ENCODE peak calls at places on chromosomes 16 and 17, in eight cellular contexts. C, P, O, E, B, U, G and T are unnamed samples.

GRCh38 chr17:4600563-4600962 is 16.2 kb downstream of the SMTNL2 start:
- DNase-seq in C (no peak), G (no peak), P (no peak), O (no peak), B (no peak), E (no peak), U (no peak), T (no peak)

GRCh38 chr17:36127199-36127881 is 23.7 kb downstream of the CCL4 start:
- DNase-seq in G (no peak), U (no peak), O (no peak), E (no peak), C (no peak), B (no peak), P (no peak), T (no peak)

GRCh38 chr16:14609716-14610115 is 20.3 kb downstream of the PARN start:
- DNase-seq in P (no peak), E (no peak), O (no peak), G (no peak), C (no peak), B (no peak), U (no peak), T (no peak)

GRCh38 chr16:85605051-85605911 is 7.8 kb upstream of the GSE1 start:
- DNase-seq in E (no peak), O (no peak), U (no peak), B (no peak), G (no peak), P (no peak), C (no peak), T (no peak)

GRCh38 chr16:88855176-88855575 is 1.6 kb downstream of the GALNS start:
- DNase-seq in B (no peak), G (no peak), O (no peak), C (no peak), P (no peak), U (no peak), E (no peak), T (no peak)

GRCh38 chr17:15281909-15282308 is 16.8 kb upstream of the PMP22 start:
- DNase-seq in U (no peak), G (no peak), O (no peak), C (no peak), B (no peak), E (no peak), P (no peak), T (no peak)

GRCh38 chr17:38421871-38422819 is 6.1 kb upstream of the ARHGAP23 start:
- DNase-seq in U (no peak), P (no peak), O (no peak), B (no peak), E (no peak), C (no peak), G (no peak), T (no peak)

GRCh38 chr17:80396680-80397387 is 18.1 kb upstream of the ENDOV start:
- DNase-seq in B (no peak), E (no peak), C (no peak), P (no peak), G (no peak), U (no peak), O (no peak), T (no peak)

GRCh38 chr17:58786586-58787295 is 31.1 kb downstream of the PPM1E start:
- DNase-seq in O (no peak), G (peak; percentile 87), U (no peak), P (no peak), C (no peak), B (peak; percentile 8), E (no peak), T (peak; percentile 61)

GRCh38 chr17:50114849-50115357 is 15.1 kb downstream of the SAMD14 start:
- DNase-seq in C (no peak), P (peak; percentile 82), B (peak; percentile 66), E (no peak), O (no peak), G (peak; percentile 70), U (no peak), T (peak; percentile 51)

GRCh38 chr16:83965444-83966152 is 2.4 kb upstream of the NECAB2 start:
- DNase-seq in B (no peak), U (no peak), G (no peak), P (no peak), O (no peak), E (no peak), C (no peak), T (no peak)

GRCh38 chr16:6573577-6573976 is 759.1 kb upstream of the RBFOX1 start:
- DNase-seq in P (no peak), E (no peak), O (peak; percentile 65), B (no peak), G (no peak), U (no peak), C (no peak), T (no peak)

GRCh38 chr16:82773018-82773417 is 146.2 kb downstream of the CDH13 start:
- DNase-seq in O (no peak), C (no peak), G (peak; percentile 7), E (no peak), P (no peak), U (no peak), B (no peak), T (no peak)

GRCh38 chr17:38416840-38417209 is 11.4 kb upstream of the ARHGAP23 start:
- DNase-seq in U (no peak), C (no peak), B (no peak), O (no peak), P (no peak), G (no peak), E (no peak), T (peak; percentile 77)

GRCh38 chr17:48483471-48484131 is 47.2 kb downstream of the HOXB1 start:
- DNase-seq in O (no peak), P (peak; percentile 74), B (no peak), G (peak; percentile 100), U (no peak), E (no peak), C (peak; percentile 28), T (no peak)

GRCh38 chr16:35131429-35131828 is 1672.0 kb downstream of the TP53TG3F start:
- DNase-seq in E (no peak), G (no peak), O (no peak), P (no peak), C (no peak), U (no peak), B (no peak), T (no peak)

GRCh38 chr16:15518412-15519351 is 84.3 kb downstream of the BMERB1 start:
- DNase-seq in P (no peak), O (no peak), E (no peak), C (no peak), G (peak; percentile 76), B (peak; percentile 82), U (no peak), T (peak; percentile 22)

GRCh38 chr17:41962768-41963434 is 3.7 kb upstream of the CNP start:
- DNase-seq in C (peak; percentile 75), B (peak; percentile 91), U (peak; percentile 60), E (peak; percentile 65), O (peak; percentile 77), P (peak; percentile 78), G (peak; percentile 53), T (peak; percentile 83)

GRCh38 chr16:12028220-12028619 is 51.7 kb downstream of the SNX29 start:
- DNase-seq in U (no peak), P (no peak), G (no peak), C (no peak), B (no peak), E (no peak), O (no peak), T (no peak)

GRCh38 chr17:3475812-3476686 is at the start of gene ASPA:
- DNase-seq in B (no peak), U (no peak), G (peak; percentile 3), O (no peak), P (no peak), E (no peak), C (no peak), T (no peak)

GRCh38 chr17:8668181-8668740 is 37.7 kb upstream of the MYH10 start:
- DNase-seq in P (no peak), G (no peak), B (no peak), O (no peak), U (no peak), E (no peak), C (no peak), T (no peak)

GRCh38 chr17:80270836-80271235 is 10.2 kb downstream of the RNF213 start:
- DNase-seq in O (no peak), G (no peak), B (peak; percentile 69), P (no peak), E (no peak), U (no peak), C (no peak), T (peak; percentile 40)

GRCh38 chr16:65318138-65318537 is 196.3 kb upstream of the CDH11 start:
- DNase-seq in G (no peak), U (no peak), O (no peak), C (no peak), E (no peak), P (no peak), B (no peak), T (no peak)

DNA sequence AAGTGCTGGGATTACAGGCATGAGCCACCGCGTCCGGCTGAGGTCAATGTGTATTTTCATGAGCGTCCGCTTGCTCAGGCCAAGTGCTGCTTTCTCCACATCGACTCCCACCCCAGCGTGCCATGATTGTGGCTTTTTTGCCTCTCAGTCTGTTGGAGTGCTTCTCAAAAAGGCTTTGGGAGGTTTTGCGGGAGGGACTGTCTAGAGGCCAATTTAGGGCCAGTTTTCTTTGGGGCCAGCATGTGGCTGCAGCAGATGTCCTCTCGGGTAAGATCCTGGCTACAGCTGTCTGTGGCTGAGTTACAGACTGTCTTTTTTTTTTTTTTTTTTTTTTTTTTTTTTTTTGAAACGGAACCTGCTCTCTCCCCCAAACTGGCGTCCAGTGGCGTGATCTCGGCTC is 6.5 kb downstream of the C16orf90 start:
- DNase-seq in C (no peak), P (no peak), G (no peak), U (no peak), O (no peak), E (no peak), B (no peak), T (no peak)
- TF ChIP-seq POLR2A in C (no peak), P (no peak), G (no peak), U (no peak), O (no peak), E (no peak), B (no peak), T (no peak)

DNA sequence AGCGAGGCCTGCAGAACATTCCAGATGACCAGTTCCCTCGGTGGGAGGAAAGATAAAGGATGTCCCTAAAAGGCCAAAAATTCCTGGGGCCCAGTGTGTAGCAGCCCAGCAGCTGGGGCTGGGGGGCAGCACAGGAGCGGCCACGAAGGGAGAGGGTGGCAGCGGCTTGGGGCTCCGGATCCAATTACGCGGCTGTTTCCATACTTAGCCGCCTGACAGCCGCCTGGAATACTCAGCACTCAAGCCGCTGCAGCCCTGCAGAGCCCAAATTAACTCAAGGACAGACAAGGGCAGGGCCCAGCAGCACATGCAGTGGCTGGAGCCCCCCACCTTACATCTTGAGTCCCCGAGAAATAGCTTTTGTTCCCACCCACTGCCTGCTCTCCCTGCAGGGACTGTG is 1.3 kb downstream of the SRL start:
- DNase-seq in E (no peak), C (no peak), P (no peak), O (no peak), G (no peak), U (no peak), B (no peak), T (no peak)
- TF ChIP-seq POLR2A in E (no peak), C (no peak), P (no peak), O (no peak), G (no peak), U (no peak), B (no peak), T (no peak)

GRCh38 chr17:76625496-76625895 is 18.1 kb downstream of the ST6GALNAC1 start:
- DNase-seq in E (no peak), G (no peak), O (no peak), U (no peak), B (no peak), P (no peak), C (no peak), T (no peak)
- TF ChIP-seq POLR2A in E (no peak), G (no peak), O (no peak), U (no peak), B (no peak), P (no peak), C (no peak), T (no peak)

GRCh38 chr17:61862975-61863800 is at the start of gene BRIP1:
- DNase-seq in B (peak; percentile 98), G (peak; percentile 93), U (peak; percentile 90), P (peak; percentile 94), E (peak; percentile 88), C (peak; percentile 72), O (peak; percentile 94), T (peak; percentile 96)
- TF ChIP-seq POLR2A in B (peak; percentile 58), G (peak; percentile 64), U (no peak), P (no peak), E (no peak), C (peak; percentile 74), O (peak; percentile 55), T (peak; percentile 93)